ENCODE peak calls at places on chromosomes 11 and 22, in eight cellular contexts. S is activated T-cell treated with anti-CD3 and anti-CD28 coated beads, Interleukin-2, amount 50 U/mL, for 72 hours; A is SJSA1; F is stimulated activated CD8-positive, alpha-beta memory T cell treated with anti-CD3 and anti-CD28 coated beads, Interleukin-4, amount 100 ng/mL, for 1 hour; P is activated effector memory CD4-positive, alpha-beta T cell treated with Interleukin-2 at 50 U/mL for 16 hours; N is neural progenitor cell; L is stimulated activated CD4-positive, alpha-beta T cell treated with anti-CD3 and anti-CD28 coated beads, Interleukin-2, amount 100 ng/mL, for 48 hours; Y is amniotic stem cell. W is an unnamed sample.

GRCh38 chr11:88629496-88629895 is 292.0 kb upstream of the CTSC start:
- DNase-seq in S (no peak), A (no peak), F (no peak), P (no peak), N (no peak), L (no peak), Y (no peak), W (no peak)

GRCh38 chr11:114440121-114440860 is 1.0 kb downstream of the REXO2 start:
- DNase-seq in S (no peak), A (no peak), F (no peak), P (no peak), N (peak), L (no peak), Y (peak), W (peak)

GRCh38 chr11:19557720-19558140 is 154.9 kb upstream of the NAV2 start:
- DNase-seq in S (peak), A (peak), F (peak), P (peak), N (peak), L (peak), Y (peak), W (peak)

GRCh38 chr22:49393526-49393925 is 434.1 kb downstream of the BRD1 start:
- DNase-seq in S (no peak), A (no peak), F (no peak), P (no peak), N (no peak), L (no peak), Y (no peak), W (no peak)

GRCh38 chr11:47185305-47186075 is 744 bp downstream of the PACSIN3 start:
- DNase-seq in S (peak), A (no peak), F (no peak), P (no peak), N (peak), L (no peak), Y (no peak), W (peak)

GRCh38 chr11:2789331-2789730 is 89.5 kb upstream of the KCNQ1OT1 start:
- DNase-seq in S (no peak), A (peak), F (no peak), P (no peak), N (no peak), L (no peak), Y (no peak), W (no peak)

GRCh38 chr11:33387996-33388395 is 130.8 kb downstream of the HIPK3 start:
- DNase-seq in S (no peak), A (no peak), F (no peak), P (no peak), N (no peak), L (no peak), Y (no peak), W (no peak)

GRCh38 chr11:86632499-86633269 is 39.7 kb downstream of the ME3 start:
- DNase-seq in S (peak), A (peak), F (no peak), P (no peak), N (peak), L (peak), Y (peak), W (peak)

GRCh38 chr11:60634151-60634550 is 65.3 kb upstream of the MS4A8 start:
- DNase-seq in S (no peak), A (no peak), F (no peak), P (no peak), N (peak), L (no peak), Y (no peak), W (no peak)

GRCh38 chr11:69192282-69192681 is 36.5 kb downstream of the SMIM38 start:
- DNase-seq in S (no peak), A (no peak), F (no peak), P (no peak), N (no peak), L (no peak), Y (no peak), W (no peak)

GRCh38 chr11:126929186-126930085 is 71.1 kb downstream of the KIRREL3 start:
- DNase-seq in S (no peak), A (no peak), F (no peak), P (no peak), N (no peak), L (no peak), Y (peak), W (no peak)

GRCh38 chr22:42343551-42344081 is 73.2 kb upstream of the TCF20 start:
- DNase-seq in S (no peak), A (no peak), F (no peak), P (no peak), N (peak), L (no peak), Y (no peak), W (no peak)

GRCh38 chr11:2760196-2760871 is 60.5 kb upstream of the KCNQ1OT1 start:
- DNase-seq in S (no peak), A (peak), F (no peak), P (no peak), N (no peak), L (no peak), Y (no peak), W (no peak)

GRCh38 chr11:76783294-76783900 is at the start of gene TSKU:
- DNase-seq in S (peak), A (no peak), F (no peak), P (no peak), N (no peak), L (peak), Y (no peak), W (no peak)

GRCh38 chr11:2674681-2675131 is 25.1 kb downstream of the KCNQ1OT1 start:
- DNase-seq in S (no peak), A (peak), F (no peak), P (no peak), N (peak), L (no peak), Y (no peak), W (no peak)

GRCh38 chr11:2750101-2750509 is 50.3 kb upstream of the KCNQ1OT1 start:
- DNase-seq in S (no peak), A (no peak), F (no peak), P (no peak), N (no peak), L (no peak), Y (no peak), W (no peak)

GRCh38 chr11:12143461-12144258 is 33.3 kb downstream of the MICAL2 start:
- DNase-seq in S (no peak), A (no peak), F (no peak), P (no peak), N (no peak), L (no peak), Y (no peak), W (no peak)

GRCh38 chr11:788953-789940 is 643 bp downstream of the CEND1 start:
- DNase-seq in S (no peak), A (no peak), F (no peak), P (no peak), N (no peak), L (no peak), Y (no peak), W (no peak)

GRCh38 chr11:68043349-68044144 is 4.7 kb downstream of the TCIRG1 start:
- DNase-seq in S (no peak), A (no peak), F (no peak), P (no peak), N (no peak), L (no peak), Y (no peak), W (no peak)

GRCh38 chr22:45242778-45243191 is 2.1 kb upstream of the KIAA0930 start:
- DNase-seq in S (no peak), A (no peak), F (no peak), P (no peak), N (no peak), L (no peak), Y (no peak), W (no peak)

GRCh38 chr22:22167791-22168189 is 76.8 kb upstream of the VPREB1 start:
- DNase-seq in S (no peak), A (no peak), F (no peak), P (no peak), N (no peak), L (no peak), Y (no peak), W (no peak)

GRCh38 chr11:77126156-77126775 is 1.8 kb upstream of the MYO7A start:
- DNase-seq in S (no peak), A (no peak), F (no peak), P (no peak), N (no peak), L (no peak), Y (no peak), W (no peak)

GRCh38 chr11:32005786-32006406 is 85.0 kb upstream of the RCN1 start:
- DNase-seq in S (no peak), A (no peak), F (no peak), P (no peak), N (no peak), L (no peak), Y (no peak), W (no peak)

GRCh38 chr11:17601206-17602075 is 54.4 kb downstream of the OTOG start:
- DNase-seq in S (no peak), A (no peak), F (no peak), P (no peak), N (peak), L (no peak), Y (no peak), W (no peak)

GRCh38 chr11:45993438-45994064 is 71.1 kb downstream of the LARGE2 start:
- DNase-seq in S (no peak), A (no peak), F (no peak), P (no peak), N (no peak), L (no peak), Y (no peak), W (no peak)

GRCh38 chr22:49942565-49943404 is 17.8 kb upstream of the PIM3 start:
- DNase-seq in S (no peak), A (no peak), F (no peak), P (no peak), N (no peak), L (no peak), Y (no peak), W (no peak)

GRCh38 chr11:80241766-80242165 is 800.9 kb upstream of the TENM4 start:
- DNase-seq in S (no peak), A (no peak), F (no peak), P (no peak), N (no peak), L (no peak), Y (peak), W (no peak)

GRCh38 chr22:29716814-29717213 is 3.0 kb upstream of the CABP7 start:
- DNase-seq in S (peak), A (peak), F (no peak), P (no peak), N (peak), L (no peak), Y (no peak), W (peak)

W was measured in hepatic stellate cell.